ENCODE peak calls at places on chromosomes 5 and 9, in seven cellular contexts. T is adrenal gland, H is tibial nerve, E is uterus, F is A549, C is spleen, Y is gastrocnemius medialis. D is an unnamed sample.
A peak's percentile ranks its signal among the peaks of the same experiment; 100 is the strongest.

GRCh38 chr5:172832383-172833315 is 1.4 kb upstream of the ERGIC1 start:
- DNase-seq in C (no peak), Y (no peak), T (peak; percentile 93), E (no peak), F (no peak), H (no peak), D (no peak)

GRCh38 chr5:1763548-1763911 is 36.1 kb downstream of the MRPL36 start:
- DNase-seq in Y (no peak), C (peak; percentile 67), T (peak; percentile 67), F (peak; percentile 72), H (peak; percentile 11), E (no peak), D (peak; percentile 30)

GRCh38 chr5:29296548-29296947 is 1896.9 kb upstream of the CDH6 start:
- DNase-seq in E (no peak), T (no peak), C (peak; percentile 65), Y (no peak), H (no peak), F (no peak), D (peak; percentile 18)

GRCh38 chr5:38576442-38576841 is 20.0 kb upstream of the LIFR start:
- DNase-seq in F (no peak), C (no peak), Y (peak; percentile 66), T (no peak), E (no peak), H (no peak), D (peak; percentile 38)

GRCh38 chr5:177546262-177546741 is 8.1 kb downstream of the FAM193B start:
- DNase-seq in T (peak; percentile 78), F (peak; percentile 54), C (no peak), E (peak; percentile 79), H (no peak), Y (peak; percentile 52), D (peak; percentile 72)

GRCh38 chr5:78506296-78507049 is 142.1 kb downstream of the LHFPL2 start:
- DNase-seq in T (no peak), C (no peak), F (no peak), Y (no peak), E (no peak), H (no peak), D (no peak)

GRCh38 chr9:97382099-97382718 is 29.7 kb upstream of the TDRD7 start:
- DNase-seq in H (no peak), F (no peak), E (no peak), C (no peak), T (no peak), Y (no peak), D (no peak)

GRCh38 chr9:134593286-134593685 is 48.3 kb upstream of the COL5A1 start:
- DNase-seq in T (no peak), H (no peak), C (no peak), E (peak; percentile 10), Y (no peak), F (no peak), D (no peak)

GRCh38 chr5:67255881-67256280 is 59.3 kb upstream of the CD180 start:
- DNase-seq in H (no peak), F (no peak), E (no peak), C (no peak), T (no peak), Y (no peak), D (no peak)

GRCh38 chr9:133406480-133407307 is 11.1 kb downstream of the REXO4 start:
- DNase-seq in H (peak; percentile 39), Y (peak; percentile 23), C (peak; percentile 93), F (peak; percentile 77), E (peak; percentile 60), T (peak; percentile 81), D (peak; percentile 86)

GRCh38 chr5:77425998-77426659 is 66.0 kb downstream of the WDR41 start:
- DNase-seq in Y (no peak), C (no peak), H (no peak), E (no peak), T (peak; percentile 4), F (no peak), D (no peak)

GRCh38 chr5:179194201-179194910 is 134.2 kb downstream of the ZNF354C start:
- DNase-seq in Y (no peak), C (peak; percentile 64), H (no peak), F (no peak), E (no peak), T (no peak), D (peak; percentile 15)

GRCh38 chr5:115379622-115380344 is 83.3 kb upstream of the CCDC112 start:
- DNase-seq in F (no peak), E (no peak), Y (no peak), H (no peak), C (no peak), T (no peak), D (no peak)

GRCh38 chr5:140298183-140298601 is 4.7 kb downstream of the PFDN1 start:
- DNase-seq in T (no peak), F (no peak), E (no peak), H (no peak), C (no peak), Y (no peak), D (no peak)

GRCh38 chr5:54905942-54906537 is 79.4 kb downstream of the ESM1 start:
- DNase-seq in C (no peak), E (peak; percentile 34), T (peak; percentile 79), H (peak; percentile 58), F (peak; percentile 42), Y (no peak), D (peak; percentile 46)

DNA sequence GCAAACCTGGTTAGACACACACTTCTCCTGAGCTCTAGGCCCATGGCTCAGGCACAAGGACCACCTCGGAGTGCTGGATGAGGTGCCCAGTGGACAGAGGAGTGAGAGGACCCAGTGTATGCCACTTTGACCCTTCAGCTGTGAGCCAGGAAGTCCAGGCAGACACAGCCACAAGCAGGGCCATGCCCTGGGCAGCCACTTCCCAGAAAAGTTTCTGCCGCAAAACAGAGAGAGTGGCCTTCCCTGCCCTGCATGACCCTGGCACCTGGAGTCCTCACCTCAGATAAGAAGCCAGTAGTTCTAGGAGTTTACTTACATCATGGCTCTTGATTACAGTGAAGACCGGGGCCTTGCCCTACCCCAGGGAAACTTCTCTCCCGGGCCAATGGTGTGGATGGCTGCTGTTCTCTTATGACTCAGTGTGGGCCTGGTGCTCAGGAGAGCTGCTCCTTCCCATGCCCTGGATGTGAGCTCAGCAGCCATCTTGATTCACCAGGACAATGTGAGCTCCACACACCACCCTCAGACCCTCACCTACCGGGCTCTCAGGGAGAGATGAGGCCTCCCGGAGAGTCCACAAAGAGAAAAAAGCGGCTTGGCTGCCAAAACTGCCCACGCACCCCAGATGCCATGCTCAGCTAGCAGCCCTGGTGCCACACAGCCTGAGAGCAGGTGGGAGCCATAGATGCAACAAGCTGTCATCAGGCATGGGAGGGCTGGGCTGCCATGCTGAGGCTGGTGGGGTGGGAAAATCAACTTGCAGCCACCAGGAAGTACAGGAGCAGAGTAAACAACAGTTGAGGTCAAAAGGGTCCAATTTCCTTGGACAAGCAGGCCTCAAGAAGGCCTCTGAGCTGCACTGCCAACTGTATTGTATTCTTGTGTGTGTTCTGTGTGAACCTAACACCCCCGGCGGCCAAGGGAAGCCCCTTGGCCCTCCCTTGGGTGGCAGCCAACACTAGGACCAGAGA is 11.7 kb upstream of the IRF1 start:
- DNase-seq in E (no peak), F (no peak), H (no peak), Y (no peak), T (peak; percentile 46), C (no peak), D (peak; percentile 29)
- TF ChIP-seq POLR2A in E (no peak), F (no peak), H (no peak), Y (no peak), T (no peak), C (no peak), D (no peak)

GRCh38 chr5:133991171-133991910 is 13.4 kb downstream of the VDAC1 start:
- DNase-seq in F (no peak), C (no peak), T (no peak), Y (no peak), H (no peak), E (no peak), D (no peak)
- H3K4me1 ChIP-seq in F (peaks cover 40% of the 10 kb centered on the region), C (peaks cover 40% of the 10 kb centered on the region), T (peaks cover 16% of the 10 kb centered on the region), Y (peaks cover 73% of the 10 kb centered on the region), H (peaks cover 50% of the 10 kb centered on the region), E (no peaks in the 10 kb centered on the region), D (peaks cover 51% of the 10 kb centered on the region)

GRCh38 chr5:73450041-73450598 is 1.5 kb upstream of the FOXD1 start:
- DNase-seq in H (no peak), C (no peak), F (no peak), T (no peak), Y (no peak), E (no peak), D (no peak)

GRCh38 chr5:73446631-73447233 is 1.8 kb downstream of the FOXD1 start:
- DNase-seq in H (no peak), Y (no peak), E (no peak), C (no peak), T (no peak), F (no peak), D (no peak)

GRCh38 chr5:73448072-73448432 is 525 bp downstream of the FOXD1 start:
- DNase-seq in T (no peak), E (no peak), Y (no peak), H (no peak), F (no peak), C (peak; percentile 78), D (no peak)

GRCh38 chr5:73447234-73448071 is 1.1 kb downstream of the FOXD1 start:
- DNase-seq in T (peak; percentile 16), F (no peak), C (peak; percentile 86), E (peak; percentile 16), Y (no peak), H (no peak), D (peak; percentile 68)

DNA sequence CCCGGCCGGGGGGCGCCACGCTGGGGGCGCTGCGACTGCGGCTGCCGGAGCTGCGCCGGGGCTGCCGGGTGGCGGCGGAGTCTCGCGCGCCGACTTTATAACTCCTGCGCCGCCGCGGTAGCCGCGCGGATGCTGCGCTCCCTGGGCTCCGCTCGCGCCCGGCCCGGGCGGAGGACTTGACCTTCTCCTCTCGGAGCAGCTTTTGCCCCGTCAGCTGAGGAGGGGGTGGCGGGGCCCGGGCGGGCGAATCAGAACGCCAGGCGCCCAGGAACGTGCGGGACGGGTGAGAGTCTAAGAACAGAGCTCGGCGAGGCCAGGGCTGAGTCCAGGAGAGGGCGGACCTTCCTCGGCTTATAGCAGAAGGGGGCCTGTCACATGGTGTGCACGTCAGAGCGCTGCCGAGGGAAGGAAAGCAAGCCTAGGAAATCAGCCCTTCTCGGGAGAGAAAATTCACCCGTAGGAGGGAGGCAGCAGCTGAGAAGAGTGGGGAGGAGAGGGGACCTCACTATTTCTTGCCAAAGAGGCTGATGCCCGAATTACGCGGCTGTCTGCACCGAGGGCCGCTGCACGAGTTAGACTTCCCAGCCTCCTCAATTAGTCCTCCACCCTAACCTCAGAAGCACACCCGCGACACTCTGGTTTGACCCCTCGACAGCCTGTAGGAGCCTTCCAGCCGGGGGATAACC is at the start of gene FOXD1:
- DNase-seq in F (peak; percentile 77), T (peak; percentile 61), H (peak; percentile 86), Y (peak; percentile 48), C (peak; percentile 89), E (peak; percentile 54), D (peak; percentile 44)
- TF ChIP-seq POLR2A in F (peak; percentile 82), T (peak; percentile 18), H (peak; percentile 89), Y (peak; percentile 49), C (no peak), E (no peak), D (no peak)

GRCh38 chr5:173891367-173891766 is 3.2 kb downstream of the CPEB4 start:
- DNase-seq in E (no peak), C (no peak), Y (no peak), T (no peak), H (no peak), F (no peak), D (no peak)
- H3K4me1 ChIP-seq in E (no peaks in the 10 kb centered on the region), C (peaks cover 86% of the 10 kb centered on the region), Y (peaks cover 34% of the 10 kb centered on the region), T (peaks cover under 1% of the 10 kb centered on the region), H (peaks cover 67% of the 10 kb centered on the region), F (peaks cover 40% of the 10 kb centered on the region), D (peaks cover 22% of the 10 kb centered on the region)

GRCh38 chr5:170327168-170327567 is 29.6 kb upstream of the LCP2 start:
- DNase-seq in E (no peak), T (no peak), F (no peak), H (no peak), Y (no peak), C (no peak), D (no peak)
- TF ChIP-seq POLR2A in E (no peak), T (no peak), F (no peak), H (no peak), Y (no peak), C (no peak), D (no peak)